ENCODE peak calls at places on chromosomes 1 and 21, in four cellular contexts. D is K562, R is HCT116, L is HepG2. V is an unnamed sample. For H3K4me1, the result is how much of the 10 kb centered on the place peaks cover.

GRCh38 chr1:213371769-213372619 is 321.0 kb downstream of the RPS6KC1 start:
- DNase-seq in D (no peak), R (no peak), L (peak), V (no peak)

GRCh38 chr1:66364578-66365391 is 169.2 kb upstream of the SGIP1 start:
- DNase-seq in D (no peak), R (no peak), L (no peak), V (no peak)

GRCh38 chr1:230797376-230798186 is 50.4 kb downstream of the CAPN9 start:
- DNase-seq in D (peak), R (peak), L (peak), V (peak)

GRCh38 chr1:235229868-235230267 is 68.8 kb upstream of the RBM34 start:
- DNase-seq in D (no peak), R (no peak), L (no peak), V (no peak)

GRCh38 chr1:101198842-101199636 is 37.8 kb upstream of the S1PR1 start:
- DNase-seq in D (no peak), R (no peak), L (no peak), V (no peak)

GRCh38 chr1:9593492-9594465 is 5.1 kb downstream of the TMEM201 start:
- DNase-seq in D (peak), R (no peak), L (peak), V (no peak)

GRCh38 chr1:223731076-223731770 is 18.9 kb downstream of the CAPN2 start:
- DNase-seq in D (no peak), R (no peak), L (no peak), V (no peak)

GRCh38 chr21:36330904-36331303 is 10.9 kb downstream of the MORC3 start:
- DNase-seq in D (peak), R (peak), L (peak), V (no peak)

GRCh38 chr1:154741327-154741726 is 128.8 kb downstream of the KCNN3 start:
- DNase-seq in D (no peak), R (no peak), L (no peak), V (no peak)

GRCh38 chr1:223153177-223154119 is 10.4 kb upstream of the TLR5 start:
- DNase-seq in D (no peak), R (no peak), L (no peak), V (no peak)

GRCh38 chr1:75234499-75235064 is 100.4 kb downstream of the LHX8 start:
- DNase-seq in D (no peak), R (no peak), L (no peak), V (no peak)

GRCh38 chr1:110875216-110875731 is 2.3 kb downstream of the CD53 start:
- DNase-seq in D (no peak), R (no peak), L (no peak), V (no peak)

GRCh38 chr1:14513084-14513483 is 85.4 kb upstream of the KAZN start:
- DNase-seq in D (no peak), R (no peak), L (no peak), V (no peak)
- TF ChIP-seq TCF7L2 in D (no peak), R (no peak), L (no peak), V (no peak)

GRCh38 chr1:204242920-204243319 is 29.1 kb upstream of the GOLT1A start:
- DNase-seq in D (no peak), R (no peak), L (no peak), V (no peak)

GRCh38 chr1:204246876-204247275 is 33.1 kb upstream of the GOLT1A start:
- DNase-seq in D (no peak), R (no peak), L (no peak), V (no peak)

GRCh38 chr1:204240233-204240632 is 26.4 kb upstream of the GOLT1A start:
- DNase-seq in D (no peak), R (no peak), L (no peak), V (no peak)

GRCh38 chr1:204241914-204242313 is 28.1 kb upstream of the GOLT1A start:
- DNase-seq in D (no peak), R (no peak), L (no peak), V (no peak)

DNA sequence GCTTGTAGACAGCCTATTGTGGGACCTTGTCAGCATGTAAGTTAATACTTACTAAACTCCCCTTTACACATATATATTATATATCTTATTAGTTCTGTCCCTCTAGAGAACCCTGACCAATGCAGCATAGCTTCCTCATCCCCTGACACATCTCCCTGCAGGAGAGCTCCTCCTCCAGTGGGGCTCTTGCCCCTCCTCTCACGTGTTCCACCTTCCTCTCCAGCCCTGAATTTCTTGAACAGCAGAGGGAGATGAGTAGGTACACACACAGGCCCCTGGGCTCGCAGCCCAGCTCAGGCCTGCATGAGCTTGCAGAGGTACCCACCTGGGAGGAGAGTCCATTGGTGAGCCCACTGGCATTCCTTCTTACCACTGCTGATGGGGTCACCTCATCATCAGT is 27.3 kb upstream of the GOLT1A start:
- DNase-seq in D (no peak), R (no peak), L (no peak), V (no peak)
- TF ChIP-seq CTCF in D (no peak), R (no peak), L (no peak), V (no peak)

GRCh38 chr21:38468989-38469388 is 29.3 kb downstream of the ERG start:
- DNase-seq in D (no peak), R (no peak), L (peak), V (no peak)
- H3K4me1 ChIP-seq in D (under half), R (under half), L (under half), V (under half)

DNA sequence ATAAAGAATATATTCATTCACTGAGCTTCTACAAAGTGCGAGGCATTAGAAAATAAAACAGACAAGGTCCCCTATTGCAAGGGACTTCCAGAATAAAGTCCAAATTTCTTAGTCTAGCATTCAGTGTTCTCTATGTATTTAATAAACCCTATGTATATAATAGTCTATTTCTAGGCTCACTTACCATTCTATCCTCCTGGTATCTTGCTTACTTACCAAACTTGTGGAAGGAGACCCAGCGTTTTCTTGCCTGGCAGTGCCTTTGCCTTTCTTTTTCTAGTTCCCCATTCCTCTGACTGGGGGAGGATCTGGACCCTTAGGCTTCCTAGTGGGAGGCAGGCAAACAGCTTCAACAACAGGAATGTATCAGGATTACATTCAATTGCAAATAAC is 638 bp upstream of the RNF19B start:
- DNase-seq in D (no peak), R (no peak), L (no peak), V (no peak)
- TF ChIP-seq TCF7L2 in D (no peak), R (no peak), L (no peak), V (no peak)

DNA sequence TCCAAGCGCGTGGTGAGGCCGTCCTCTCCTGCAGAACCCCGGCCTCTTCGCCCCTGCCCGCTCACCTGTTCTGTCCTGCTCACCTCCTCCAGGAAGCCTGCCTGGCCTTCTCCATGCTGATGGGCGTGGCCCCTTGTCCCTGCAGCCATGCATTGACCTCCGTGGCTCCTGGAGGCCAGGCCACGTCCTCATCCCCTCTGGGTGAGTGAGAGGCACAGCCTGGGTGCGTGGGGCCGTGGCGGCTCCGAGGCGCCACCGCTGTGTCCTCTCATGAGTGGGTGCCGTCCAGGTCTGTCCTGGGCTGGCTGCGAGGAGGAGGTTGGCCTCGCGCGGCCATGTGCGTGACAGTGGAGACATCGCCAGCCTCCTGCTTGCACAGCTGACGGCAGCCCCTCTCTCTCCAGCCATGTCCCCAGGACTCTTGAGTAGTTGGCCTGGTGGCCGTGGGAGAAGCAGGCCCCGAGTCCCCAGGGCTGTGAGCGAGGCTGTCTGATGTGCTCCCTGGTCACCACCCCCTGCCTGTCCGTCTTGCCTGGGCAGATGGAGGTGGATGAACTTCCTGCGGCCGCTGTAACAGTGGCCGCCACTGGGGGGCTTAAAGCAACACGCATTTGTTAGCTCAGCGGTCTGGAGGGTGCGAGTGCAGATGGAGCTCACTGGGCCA is 58.1 kb downstream of the PRKCZ start:
- DNase-seq in D (peak), R (peak), L (peak), V (no peak)
- TF ChIP-seq CTCF in D (peak), R (peak), L (peak), V (peak)

GRCh38 chr21:41428847-41429246 is 2.8 kb downstream of the MX1 start:
- DNase-seq in D (no peak), R (no peak), L (no peak), V (no peak)

GRCh38 chr21:41429305-41429704 is 3.3 kb downstream of the MX1 start:
- DNase-seq in D (no peak), R (no peak), L (no peak), V (no peak)

GRCh38 chr21:41426656-41427311 is 745 bp downstream of the MX1 start:
- DNase-seq in D (no peak), R (no peak), L (no peak), V (no peak)

GRCh38 chr21:41427556-41427955 is 1.5 kb downstream of the MX1 start:
- DNase-seq in D (no peak), R (no peak), L (no peak), V (no peak)

DNA sequence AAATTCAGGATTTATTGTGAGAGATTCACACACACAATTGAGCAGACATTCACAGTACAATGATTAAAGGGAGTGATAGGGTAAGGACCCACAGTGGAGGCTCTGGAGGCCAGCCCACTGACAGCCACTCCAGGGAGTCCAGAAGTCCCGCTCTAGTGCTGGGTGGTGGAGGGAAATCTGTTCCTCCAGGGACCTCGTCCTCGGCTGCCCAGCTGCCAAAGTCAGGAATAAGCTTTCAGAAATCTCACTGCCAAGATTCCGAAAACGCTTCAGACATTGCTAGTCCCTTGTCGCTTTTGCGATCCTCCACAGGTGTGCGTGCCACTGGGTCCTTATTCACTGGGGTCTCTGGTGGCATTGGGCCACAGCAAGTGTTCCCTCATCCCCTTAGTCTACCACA is 2.3 kb downstream of the MX1 start:
- DNase-seq in D (no peak), R (no peak), L (no peak), V (no peak)
- H3K4me1 ChIP-seq in D (under half), R (under half), L (under half), V (under half)

GRCh38 chr1:2509589-2509988 is 16.8 kb downstream of the PANK4 start:
- DNase-seq in D (no peak), R (no peak), L (no peak), V (no peak)

GRCh38 chr1:2506901-2507565 is 19.4 kb downstream of the PANK4 start:
- DNase-seq in D (no peak), R (no peak), L (no peak), V (no peak)

GRCh38 chr1:2507744-2508155 is 18.6 kb downstream of the PANK4 start:
- DNase-seq in D (no peak), R (no peak), L (no peak), V (no peak)

GRCh38 chr1:2508751-2509150 is 17.6 kb downstream of the PANK4 start:
- DNase-seq in D (no peak), R (no peak), L (no peak), V (no peak)

DNA sequence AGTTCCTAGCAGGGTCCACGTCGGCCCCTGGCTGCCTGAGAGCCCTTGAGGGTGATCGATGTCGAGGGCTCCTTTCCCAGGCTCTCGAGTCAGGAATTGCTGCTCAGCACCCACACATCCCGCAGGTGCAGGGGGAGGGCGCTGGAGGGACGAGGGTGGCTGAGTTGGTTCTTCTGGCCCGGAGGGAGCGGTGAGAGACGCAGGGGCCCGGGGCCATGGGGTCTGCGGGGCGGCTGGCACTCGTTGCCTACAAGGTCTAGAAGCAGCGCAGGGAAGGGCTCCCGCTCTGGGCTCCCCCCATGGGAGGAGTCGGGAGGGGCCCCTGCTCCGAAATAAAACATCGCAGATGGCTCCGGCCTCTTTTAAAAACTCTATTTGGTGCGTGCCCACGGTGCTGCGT is 18.2 kb downstream of the PANK4 start:
- DNase-seq in D (no peak), R (no peak), L (no peak), V (no peak)
- TF ChIP-seq TCF7L2 in D (no peak), R (no peak), L (no peak), V (no peak)